ENCODE peak calls at places on chromosomes 1 and 21, in five cellular contexts. P is esophagus squamous epithelium, T is GM12878, E is mucosa of descending colon, Z is endodermal cell. R is an unnamed sample.

GRCh38 chr1:184480711-184481110 is 93.9 kb downstream of the C1orf21 start:
- DNase-seq in P (no peak), T (no peak), E (no peak), Z (peak; percentile 82), R (no peak)

GRCh38 chr21:26080211-26080610 is 90.4 kb downstream of the APP start:
- DNase-seq in P (no peak), T (no peak), E (no peak), Z (no peak), R (no peak)

GRCh38 chr1:25566730-25567341 is 23.4 kb downstream of the LDLRAP1 start:
- DNase-seq in P (no peak), T (no peak), E (no peak), Z (peak; percentile 78), R (no peak)

GRCh38 chr21:43193651-43194302 is 25.0 kb downstream of the CRYAA start:
- DNase-seq in P (no peak), T (no peak), E (peak; percentile 45), Z (peak; percentile 28), R (no peak)

GRCh38 chr1:247681288-247681897 is 1.9 kb upstream of the OR13G1 start:
- DNase-seq in P (no peak), T (no peak), E (no peak), Z (peak; percentile 86), R (no peak)

GRCh38 chr1:40389871-40390560 is 16.5 kb downstream of the SMAP2 start:
- DNase-seq in P (no peak), T (no peak), E (no peak), Z (no peak), R (no peak)

GRCh38 chr1:236468625-236469024 is 55.2 kb upstream of the LGALS8 start:
- DNase-seq in P (no peak), T (no peak), E (no peak), Z (peak; percentile 61), R (no peak)

GRCh38 chr1:246141306-246141705 is 365.8 kb downstream of the SMYD3 start:
- DNase-seq in P (no peak), T (no peak), E (no peak), Z (no peak), R (no peak)

GRCh38 chr1:60989745-60990718 is 92.3 kb upstream of the NFIA start:
- DNase-seq in P (no peak), T (no peak), E (no peak), Z (no peak), R (no peak)

GRCh38 chr21:45164124-45164511 is 89.7 kb downstream of the ADARB1 start:
- DNase-seq in P (no peak), T (no peak), E (no peak), Z (no peak), R (no peak)

GRCh38 chr1:203655656-203656055 is 29.0 kb downstream of the ATP2B4 start:
- DNase-seq in P (no peak), T (no peak), E (no peak), Z (no peak), R (no peak)

GRCh38 chr1:40416709-40417108 is 33.6 kb upstream of the ZFP69B start:
- DNase-seq in P (no peak), T (no peak), E (no peak), Z (no peak), R (no peak)

GRCh38 chr1:226001852-226002666 is 2.9 kb upstream of the SDE2 start:
- DNase-seq in P (peak; percentile 32), T (no peak), E (peak; percentile 66), Z (no peak), R (peak; percentile 88)

GRCh38 chr1:187471555-187471954 is 642.8 kb downstream of the PLA2G4A start:
- DNase-seq in P (no peak), T (no peak), E (no peak), Z (no peak), R (no peak)

GRCh38 chr1:85274969-85275453 is 1.4 kb downstream of the BCL10 start:
- DNase-seq in P (no peak), T (no peak), E (no peak), Z (no peak), R (no peak)

GRCh38 chr1:25468037-25468436 is 37.3 kb downstream of the MACO1 start:
- DNase-seq in P (no peak), T (no peak), E (no peak), Z (no peak), R (no peak)

GRCh38 chr1:164310166-164310565 is 248.8 kb upstream of the PBX1 start:
- DNase-seq in P (no peak), T (no peak), E (no peak), Z (no peak), R (no peak)

GRCh38 chr1:182051938-182052337 is 9.6 kb downstream of the ZNF648 start:
- DNase-seq in P (no peak), T (no peak), E (no peak), Z (no peak), R (no peak)
- TF ChIP-seq CTCF in P (no peak), T (peak; percentile 10), E (no peak), Z (peak; percentile 33), R (no peak)

GRCh38 chr1:111283838-111284237 is 6.8 kb upstream of the CHIA start:
- DNase-seq in P (no peak), T (no peak), E (no peak), Z (no peak), R (no peak)
- H3K4me3 ChIP-seq in P (no peak overlapping the region), T (no peak overlapping the region), E (no peak overlapping the region), Z (no peak overlapping the region), R (no peak overlapping the region)

GRCh38 chr1:157671895-157672294 is 28.7 kb downstream of the FCRL3 start:
- DNase-seq in P (no peak), T (no peak), E (no peak), Z (no peak), R (no peak)
- H3K9me3 ChIP-seq in P (no peaks in the 10 kb centered on the region), T (peaks cover 2% of the 10 kb centered on the region), E (peaks cover 10% of the 10 kb centered on the region), Z (peaks cover 7% of the 10 kb centered on the region), R (no peaks in the 10 kb centered on the region)

GRCh38 chr1:21240706-21241105 is 49.6 kb downstream of the ECE1 start:
- DNase-seq in P (no peak), T (no peak), E (no peak), Z (no peak), R (no peak)
- TF ChIP-seq CTCF in P (no peak), T (no peak), E (no peak), Z (no peak), R (no peak)

GRCh38 chr21:33028759-33029511 is 3.2 kb downstream of the OLIG2 start:
- DNase-seq in P (no peak), T (no peak), E (no peak), Z (peak; percentile 60), R (no peak)
- H3K4me3 ChIP-seq in P (no peak overlapping the region), T (no peak overlapping the region), E (no peak overlapping the region), Z (peak overlapping the region; percentile 62), R (no peak overlapping the region)

DNA sequence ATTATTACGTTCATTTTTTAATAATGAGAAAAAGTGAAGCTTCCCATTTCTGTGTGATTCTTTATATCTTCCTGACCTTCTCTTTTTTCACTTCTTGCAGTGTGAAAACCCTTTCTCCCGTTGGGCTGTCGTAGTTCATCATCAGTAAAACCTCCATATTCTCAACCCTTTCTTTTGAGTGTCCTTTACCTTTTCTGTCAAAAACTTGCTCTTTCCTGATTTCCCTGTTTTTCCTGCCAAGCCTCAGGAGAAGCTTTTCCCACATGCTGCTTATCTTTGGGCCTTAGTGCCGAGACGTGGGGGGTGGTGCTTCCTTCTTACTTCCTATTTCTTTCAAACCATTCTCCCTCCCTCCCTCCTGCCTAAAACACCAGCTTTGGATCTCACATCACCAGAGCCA is 46.1 kb downstream of the UCK2 start:
- DNase-seq in P (no peak), T (no peak), E (no peak), Z (no peak), R (no peak)
- H3K9me3 ChIP-seq in P (no peaks in the 10 kb centered on the region), T (peaks cover under 1% of the 10 kb centered on the region), E (no peaks in the 10 kb centered on the region), Z (peaks cover 49% of the 10 kb centered on the region), R (no peaks in the 10 kb centered on the region)